ENCODE peak calls at places on chromosomes 12 and 14, in ten cellular contexts. Y is posterior cingulate gyrus; T is HuH-7; L is SW480; I is stimulated activated CD4-positive, alpha-beta T cell treated with anti-CD3 and anti-CD28 coated beads, TNF-alpha, amount 100 ng/mL, for 4 hours; M is DMS153; X is upper lobe of right lung; A is tibial artery; P is endothelial cell of umbilical vein; E is left colon. H is an unnamed sample.

GRCh38 chr14:100241279-100241678 is 2.3 kb downstream of the YY1 start:
- DNase-seq in Y (no peak), L (no peak), T (no peak), I (no peak), M (no peak), X (no peak), P (peak), E (no peak), A (no peak), H (no peak)

GRCh38 chr14:86777950-86778602 is 1214.9 kb downstream of the GALC start:
- DNase-seq in E (no peak), I (no peak), P (no peak), T (no peak), L (no peak), X (no peak), A (no peak), M (no peak), Y (no peak), H (peak)

GRCh38 chr14:36001936-36002335 is 174.6 kb downstream of the PTCSC3 start:
- DNase-seq in T (no peak), P (no peak), I (no peak), E (no peak), A (no peak), Y (no peak), L (no peak), M (no peak), X (no peak), H (no peak)

GRCh38 chr14:33357225-33358010 is 418.7 kb downstream of the NPAS3 start:
- DNase-seq in E (peak), M (peak), X (no peak), I (no peak), Y (no peak), P (no peak), A (no peak), T (no peak), L (no peak), H (no peak)

GRCh38 chr12:106023034-106023433 is 115.7 kb downstream of the NUAK1 start:
- DNase-seq in Y (no peak), A (no peak), M (no peak), E (no peak), T (no peak), X (no peak), P (no peak), L (no peak), I (no peak), H (no peak)

GRCh38 chr12:86712425-86712843 is 456.2 kb upstream of the MGAT4C start:
- DNase-seq in P (peak), X (no peak), M (peak), T (no peak), I (no peak), A (no peak), Y (no peak), E (no peak), L (peak), H (peak)

GRCh38 chr14:48243900-48244299 is 568.5 kb upstream of the MDGA2 start:
- DNase-seq in A (no peak), L (no peak), T (no peak), I (no peak), M (no peak), X (no peak), Y (no peak), E (no peak), P (no peak), H (no peak)

GRCh38 chr12:16272222-16272621 is 5.3 kb downstream of the SLC15A5 start:
- DNase-seq in I (no peak), M (no peak), L (no peak), P (no peak), X (no peak), T (no peak), E (no peak), Y (no peak), A (no peak), H (no peak)

GRCh38 chr12:97131220-97131981 is 224.3 kb downstream of the NEDD1 start:
- DNase-seq in P (no peak), M (no peak), I (no peak), A (no peak), E (no peak), L (no peak), X (no peak), Y (no peak), T (no peak), H (no peak)

GRCh38 chr12:121956041-121956341 is 37.6 kb downstream of the CFAP251 start:
- DNase-seq in A (no peak), T (no peak), Y (no peak), M (no peak), L (no peak), X (no peak), I (no peak), P (no peak), E (no peak), H (no peak)

GRCh38 chr12:78096909-78097597 is 266.4 kb downstream of the NAV3 start:
- DNase-seq in X (no peak), L (no peak), P (peak), M (no peak), T (no peak), I (no peak), E (no peak), A (no peak), Y (no peak), H (no peak)

GRCh38 chr12:51409846-51410245 is 14.8 kb upstream of the SLC4A8 start:
- DNase-seq in X (no peak), E (no peak), A (no peak), L (no peak), Y (no peak), T (no peak), P (no peak), I (no peak), M (no peak), H (no peak)

GRCh38 chr12:118404876-118405521 is 28.6 kb downstream of the SUDS3 start:
- DNase-seq in A (no peak), X (no peak), P (peak), M (no peak), L (peak), I (peak), E (peak), Y (no peak), T (peak), H (peak)

GRCh38 chr12:6229823-6230222 is 29.6 kb downstream of the CD9 start:
- DNase-seq in P (peak), M (peak), Y (no peak), X (no peak), L (peak), T (no peak), E (peak), A (peak), I (no peak), H (no peak)

GRCh38 chr12:25123126-25123525 is 71.8 kb downstream of the DNAI7 start:
- DNase-seq in A (no peak), L (peak), I (no peak), P (no peak), X (no peak), E (no peak), Y (no peak), T (no peak), M (no peak), H (no peak)

GRCh38 chr12:43079481-43079880 is 472.5 kb downstream of the ADAMTS20 start:
- DNase-seq in E (no peak), T (no peak), Y (no peak), I (no peak), P (peak), M (no peak), X (no peak), A (no peak), L (no peak), H (no peak)

GRCh38 chr14:91509083-91509877 is 830 bp downstream of the PPP4R3A start:
- DNase-seq in M (no peak), E (peak), L (peak), Y (no peak), I (peak), A (peak), T (peak), X (peak), P (peak), H (no peak)

GRCh38 chr12:79371226-79371625 is 319.5 kb downstream of the PAWR start:
- DNase-seq in A (no peak), E (no peak), P (no peak), L (no peak), I (no peak), X (no peak), Y (no peak), M (no peak), T (no peak), H (no peak)

GRCh38 chr12:60335765-60336164 is 739.9 kb downstream of the SLC16A7 start:
- DNase-seq in X (no peak), A (no peak), M (peak), I (no peak), L (peak), Y (no peak), T (no peak), P (peak), E (no peak), H (peak)

GRCh38 chr12:88111074-88111652 is 30.7 kb downstream of the CEP290 start:
- DNase-seq in X (no peak), T (peak), E (no peak), A (no peak), P (peak), M (peak), I (no peak), L (peak), Y (no peak), H (no peak)

GRCh38 chr12:125376422-125376821 is 311.2 kb downstream of the AACS start:
- DNase-seq in L (no peak), M (no peak), T (no peak), X (no peak), E (no peak), I (no peak), P (no peak), A (no peak), Y (no peak), H (no peak)

GRCh38 chr12:11630046-11630706 is 19.3 kb upstream of the ETV6 start:
- DNase-seq in L (no peak), P (no peak), I (no peak), A (no peak), E (no peak), X (no peak), M (peak), Y (no peak), T (no peak), H (no peak)

GRCh38 chr14:77554816-77555599 is 56.4 kb upstream of the ISM2 start:
- DNase-seq in T (no peak), Y (no peak), A (no peak), L (no peak), E (no peak), X (no peak), I (no peak), M (no peak), P (peak), H (no peak)

GRCh38 chr12:104360157-104360556 is 56.6 kb downstream of the EID3 start:
- DNase-seq in M (no peak), T (no peak), Y (no peak), E (no peak), P (no peak), L (no peak), A (no peak), I (no peak), X (no peak), H (no peak)

GRCh38 chr14:100405752-100406455 is 82.8 kb downstream of the SLC25A47 start:
- DNase-seq in Y (no peak), X (peak), M (no peak), A (no peak), L (no peak), T (no peak), I (no peak), E (no peak), P (no peak), H (no peak)

GRCh38 chr14:35405304-35405996 is 901 bp upstream of the NFKBIA start:
- DNase-seq in L (no peak), A (peak), Y (no peak), P (no peak), T (no peak), E (no peak), X (peak), I (no peak), M (peak), H (no peak)

GRCh38 chr12:131672311-131672940 is 38.5 kb upstream of the SFSWAP start:
- DNase-seq in L (no peak), T (no peak), I (no peak), X (peak), E (no peak), Y (no peak), A (peak), M (no peak), P (no peak), H (no peak)

GRCh38 chr14:68941820-68942219 is 37.3 kb downstream of the ACTN1 start:
- DNase-seq in L (peak), Y (no peak), A (peak), M (no peak), I (no peak), P (peak), X (no peak), T (peak), E (no peak), H (peak)

GRCh38 chr14:26401170-26401968 is 196.5 kb downstream of the NOVA1 start:
- DNase-seq in T (peak), P (no peak), M (peak), L (no peak), I (no peak), Y (no peak), E (no peak), X (no peak), A (no peak), H (no peak)

GRCh38 chr12:104665296-104665695 is 208.5 kb downstream of the CHST11 start:
- DNase-seq in I (no peak), M (no peak), L (no peak), E (no peak), P (no peak), X (no peak), T (no peak), Y (no peak), A (no peak), H (no peak)

GRCh38 chr12:54631988-54632728 is 2.5 kb downstream of the LACRT start:
- DNase-seq in M (no peak), L (no peak), X (no peak), T (no peak), P (no peak), I (no peak), A (no peak), Y (no peak), E (no peak), H (no peak)

GRCh38 chr12:77294016-77294415 is 228.6 kb upstream of the E2F7 start:
- DNase-seq in T (no peak), L (no peak), I (no peak), Y (no peak), P (peak), E (no peak), A (no peak), M (no peak), X (no peak), H (no peak)

GRCh38 chr14:23299558-23299957 is 3.1 kb downstream of the PPP1R3E start:
- DNase-seq in P (peak), T (peak), E (no peak), I (no peak), L (peak), M (peak), X (no peak), A (no peak), Y (no peak), H (no peak)

GRCh38 chr14:36068777-36069534 is 107.6 kb downstream of the PTCSC3 start:
- DNase-seq in L (peak), X (no peak), P (no peak), E (no peak), T (no peak), I (no peak), A (no peak), M (no peak), Y (no peak), H (peak)

GRCh38 chr12:53252349-53252916 is 15.7 kb upstream of the ESPL1 start:
- DNase-seq in P (no peak), Y (no peak), I (no peak), A (peak), L (peak), X (peak), T (no peak), M (no peak), E (peak), H (no peak)

GRCh38 chr14:45185110-45185814 is 49.5 kb downstream of the FANCM start:
- DNase-seq in A (no peak), P (no peak), T (no peak), I (no peak), L (no peak), E (no peak), M (no peak), Y (no peak), X (no peak), H (no peak)